ENCODE peak calls at places on chromosomes 4 and X, in nine cellular contexts. One of them, this sample, is unnamed.

GRCh38 chr4:144748814-144749555 is 103.0 kb downstream of the HHIP start:
- DNase-seq in mucosa of descending colon: no peak
- DNase-seq in NB4: no peak
- DNase-seq in cardiac fibroblast: peak; percentile 44
- DNase-seq in fibroblast of lung: no peak
- DNase-seq in astrocyte of the spinal cord: peak; percentile 19
- DNase-seq in bronchial epithelial cell: no peak
- DNase-seq in IMR-90: no peak
- DNase-seq in left lung: no peak
- DNase-seq in this sample: peak; percentile 12

GRCh38 chr4:8410641-8411271 is 29.8 kb downstream of the ACOX3 start:
- DNase-seq in mucosa of descending colon: peak; percentile 75
- DNase-seq in NB4: peak; percentile 70
- DNase-seq in cardiac fibroblast: peak; percentile 64
- DNase-seq in fibroblast of lung: peak; percentile 47
- DNase-seq in astrocyte of the spinal cord: peak; percentile 59
- DNase-seq in bronchial epithelial cell: peak; percentile 57
- DNase-seq in IMR-90: peak; percentile 59
- DNase-seq in left lung: no peak
- DNase-seq in this sample: no peak

GRCh38 chr4:174332741-174333493 is 49.2 kb downstream of the CEP44 start:
- DNase-seq in mucosa of descending colon: no peak
- DNase-seq in NB4: no peak
- DNase-seq in cardiac fibroblast: peak; percentile 50
- DNase-seq in fibroblast of lung: no peak
- DNase-seq in astrocyte of the spinal cord: no peak
- DNase-seq in bronchial epithelial cell: peak; percentile 61
- DNase-seq in IMR-90: no peak
- DNase-seq in left lung: no peak
- DNase-seq in this sample: no peak

GRCh38 chrX:13082286-13083065 is 38.1 kb upstream of the FAM9C start:
- DNase-seq in mucosa of descending colon: no peak
- DNase-seq in NB4: peak; percentile 24
- DNase-seq in cardiac fibroblast: no peak
- DNase-seq in fibroblast of lung: no peak
- DNase-seq in astrocyte of the spinal cord: no peak
- DNase-seq in bronchial epithelial cell: no peak
- DNase-seq in IMR-90: no peak
- DNase-seq in left lung: no peak
- DNase-seq in this sample: no peak

GRCh38 chrX:36867143-36867542 is 141.0 kb upstream of the FAM47C start:
- DNase-seq in mucosa of descending colon: no peak
- DNase-seq in NB4: peak; percentile 31
- DNase-seq in cardiac fibroblast: peak; percentile 29
- DNase-seq in fibroblast of lung: peak; percentile 34
- DNase-seq in astrocyte of the spinal cord: peak; percentile 20
- DNase-seq in bronchial epithelial cell: peak; percentile 22
- DNase-seq in IMR-90: peak; percentile 9
- DNase-seq in left lung: no peak
- DNase-seq in this sample: no peak

GRCh38 chr4:151771664-151772063 is 10.9 kb upstream of the GATB start:
- DNase-seq in mucosa of descending colon: no peak
- DNase-seq in NB4: no peak
- DNase-seq in cardiac fibroblast: peak; percentile 2
- DNase-seq in fibroblast of lung: no peak
- DNase-seq in astrocyte of the spinal cord: no peak
- DNase-seq in bronchial epithelial cell: no peak
- DNase-seq in IMR-90: no peak
- DNase-seq in left lung: no peak
- DNase-seq in this sample: no peak

GRCh38 chr4:68272860-68273259 is 27.4 kb upstream of the TMPRSS11B start:
- DNase-seq in mucosa of descending colon: no peak
- DNase-seq in NB4: no peak
- DNase-seq in cardiac fibroblast: peak; percentile 5
- DNase-seq in fibroblast of lung: no peak
- DNase-seq in astrocyte of the spinal cord: peak; percentile 18
- DNase-seq in bronchial epithelial cell: peak; percentile 49
- DNase-seq in IMR-90: no peak
- DNase-seq in left lung: no peak
- DNase-seq in this sample: no peak

GRCh38 chr4:173231916-173232315 is 63.3 kb downstream of the GALNT7 start:
- DNase-seq in mucosa of descending colon: no peak
- DNase-seq in NB4: peak; percentile 49
- DNase-seq in cardiac fibroblast: peak; percentile 53
- DNase-seq in fibroblast of lung: peak; percentile 40
- DNase-seq in astrocyte of the spinal cord: peak; percentile 35
- DNase-seq in bronchial epithelial cell: peak; percentile 46
- DNase-seq in IMR-90: peak; percentile 18
- DNase-seq in left lung: no peak
- DNase-seq in this sample: no peak

GRCh38 chrX:1325515-1326116 is 11.0 kb upstream of the IL3RA start:
- DNase-seq in mucosa of descending colon: no peak
- DNase-seq in NB4: peak; percentile 34
- DNase-seq in cardiac fibroblast: no peak
- DNase-seq in fibroblast of lung: no peak
- DNase-seq in astrocyte of the spinal cord: no peak
- DNase-seq in bronchial epithelial cell: no peak
- DNase-seq in IMR-90: no peak
- DNase-seq in left lung: no peak
- DNase-seq in this sample: no peak

GRCh38 chr4:41215969-41216293 is 1.6 kb upstream of the APBB2 start:
- DNase-seq in mucosa of descending colon: no peak
- DNase-seq in NB4: no peak
- DNase-seq in cardiac fibroblast: no peak
- DNase-seq in fibroblast of lung: no peak
- DNase-seq in astrocyte of the spinal cord: no peak
- DNase-seq in bronchial epithelial cell: no peak
- DNase-seq in IMR-90: no peak
- DNase-seq in left lung: no peak
- DNase-seq in this sample: no peak

GRCh38 chr4:99349338-99349737 is 3.2 kb downstream of the ADH1C start:
- DNase-seq in mucosa of descending colon: no peak
- DNase-seq in NB4: no peak
- DNase-seq in cardiac fibroblast: no peak
- DNase-seq in fibroblast of lung: no peak
- DNase-seq in astrocyte of the spinal cord: no peak
- DNase-seq in bronchial epithelial cell: no peak
- DNase-seq in IMR-90: no peak
- DNase-seq in left lung: no peak
- DNase-seq in this sample: no peak

GRCh38 chrX:107483976-107484726 is 34.7 kb downstream of the FRMPD3 start:
- DNase-seq in mucosa of descending colon: no peak
- DNase-seq in NB4: peak; percentile 15
- DNase-seq in cardiac fibroblast: no peak
- DNase-seq in fibroblast of lung: peak; percentile 15
- DNase-seq in astrocyte of the spinal cord: peak; percentile 15
- DNase-seq in bronchial epithelial cell: no peak
- DNase-seq in IMR-90: no peak
- DNase-seq in left lung: no peak
- DNase-seq in this sample: no peak

GRCh38 chr4:8656711-8657380 is 64.3 kb downstream of the CPZ start:
- DNase-seq in mucosa of descending colon: no peak
- DNase-seq in NB4: no peak
- DNase-seq in cardiac fibroblast: no peak
- DNase-seq in fibroblast of lung: no peak
- DNase-seq in astrocyte of the spinal cord: no peak
- DNase-seq in bronchial epithelial cell: no peak
- DNase-seq in IMR-90: no peak
- DNase-seq in left lung: no peak
- DNase-seq in this sample: no peak

GRCh38 chr4:173018446-173018845 is 150.2 kb upstream of the GALNT7 start:
- DNase-seq in mucosa of descending colon: no peak
- DNase-seq in NB4: no peak
- DNase-seq in cardiac fibroblast: no peak
- DNase-seq in fibroblast of lung: no peak
- DNase-seq in astrocyte of the spinal cord: no peak
- DNase-seq in bronchial epithelial cell: no peak
- DNase-seq in IMR-90: no peak
- DNase-seq in left lung: no peak
- DNase-seq in this sample: no peak

GRCh38 chr4:47674173-47674572 is 163.7 kb downstream of the CORIN start:
- DNase-seq in mucosa of descending colon: no peak
- DNase-seq in NB4: no peak
- DNase-seq in cardiac fibroblast: no peak
- DNase-seq in fibroblast of lung: no peak
- DNase-seq in astrocyte of the spinal cord: no peak
- DNase-seq in bronchial epithelial cell: peak; percentile 72
- DNase-seq in IMR-90: no peak
- DNase-seq in left lung: no peak
- DNase-seq in this sample: no peak

GRCh38 chr4:120815361-120815760 is 107.2 kb downstream of the PRDM5 start:
- DNase-seq in mucosa of descending colon: no peak
- DNase-seq in NB4: no peak
- DNase-seq in cardiac fibroblast: no peak
- DNase-seq in fibroblast of lung: no peak
- DNase-seq in astrocyte of the spinal cord: no peak
- DNase-seq in bronchial epithelial cell: no peak
- DNase-seq in IMR-90: no peak
- DNase-seq in left lung: no peak
- DNase-seq in this sample: no peak

GRCh38 chr4:120808475-120809141 is 113.9 kb downstream of the PRDM5 start:
- DNase-seq in mucosa of descending colon: no peak
- DNase-seq in NB4: no peak
- DNase-seq in cardiac fibroblast: no peak
- DNase-seq in fibroblast of lung: no peak
- DNase-seq in astrocyte of the spinal cord: no peak
- DNase-seq in bronchial epithelial cell: no peak
- DNase-seq in IMR-90: no peak
- DNase-seq in left lung: no peak
- DNase-seq in this sample: no peak

GRCh38 chr4:120812216-120812615 is 110.3 kb downstream of the PRDM5 start:
- DNase-seq in mucosa of descending colon: no peak
- DNase-seq in NB4: no peak
- DNase-seq in cardiac fibroblast: no peak
- DNase-seq in fibroblast of lung: no peak
- DNase-seq in astrocyte of the spinal cord: no peak
- DNase-seq in bronchial epithelial cell: no peak
- DNase-seq in IMR-90: no peak
- DNase-seq in left lung: no peak
- DNase-seq in this sample: no peak

DNA sequence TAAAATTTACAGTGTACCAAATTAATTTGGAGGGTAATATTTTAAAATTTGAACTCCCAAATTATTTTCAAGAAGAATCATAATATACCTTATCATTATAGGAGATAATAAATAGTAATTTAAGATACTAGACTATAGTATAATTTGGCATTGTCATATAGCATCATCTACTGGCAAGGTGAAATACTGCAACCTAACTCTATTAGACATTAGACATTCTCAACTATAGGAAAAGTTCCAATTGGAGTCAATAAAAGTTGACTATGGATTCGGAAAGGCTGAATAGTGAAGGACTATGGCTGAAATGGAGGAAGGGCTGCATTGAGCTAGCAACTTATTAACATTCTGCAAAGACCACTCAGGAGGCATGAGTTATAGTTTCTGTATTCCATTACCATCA is 113.0 kb downstream of the PRDM5 start:
- DNase-seq in mucosa of descending colon: no peak
- DNase-seq in NB4: no peak
- DNase-seq in cardiac fibroblast: peak; percentile 19
- DNase-seq in fibroblast of lung: peak; percentile 4
- DNase-seq in astrocyte of the spinal cord: no peak
- DNase-seq in bronchial epithelial cell: no peak
- DNase-seq in IMR-90: no peak
- DNase-seq in left lung: no peak
- DNase-seq in this sample: no peak
- TF ChIP-seq CTCF in mucosa of descending colon: no peak
- TF ChIP-seq CTCF in NB4: peak; percentile 1
- TF ChIP-seq CTCF in cardiac fibroblast: peak; percentile 52
- TF ChIP-seq CTCF in fibroblast of lung: no peak
- TF ChIP-seq CTCF in astrocyte of the spinal cord: peak; percentile 24
- TF ChIP-seq CTCF in bronchial epithelial cell: peak; percentile 4
- TF ChIP-seq CTCF in IMR-90: peak; percentile 42
- TF ChIP-seq CTCF in left lung: no peak
- TF ChIP-seq CTCF in this sample: peak; percentile 22

DNA sequence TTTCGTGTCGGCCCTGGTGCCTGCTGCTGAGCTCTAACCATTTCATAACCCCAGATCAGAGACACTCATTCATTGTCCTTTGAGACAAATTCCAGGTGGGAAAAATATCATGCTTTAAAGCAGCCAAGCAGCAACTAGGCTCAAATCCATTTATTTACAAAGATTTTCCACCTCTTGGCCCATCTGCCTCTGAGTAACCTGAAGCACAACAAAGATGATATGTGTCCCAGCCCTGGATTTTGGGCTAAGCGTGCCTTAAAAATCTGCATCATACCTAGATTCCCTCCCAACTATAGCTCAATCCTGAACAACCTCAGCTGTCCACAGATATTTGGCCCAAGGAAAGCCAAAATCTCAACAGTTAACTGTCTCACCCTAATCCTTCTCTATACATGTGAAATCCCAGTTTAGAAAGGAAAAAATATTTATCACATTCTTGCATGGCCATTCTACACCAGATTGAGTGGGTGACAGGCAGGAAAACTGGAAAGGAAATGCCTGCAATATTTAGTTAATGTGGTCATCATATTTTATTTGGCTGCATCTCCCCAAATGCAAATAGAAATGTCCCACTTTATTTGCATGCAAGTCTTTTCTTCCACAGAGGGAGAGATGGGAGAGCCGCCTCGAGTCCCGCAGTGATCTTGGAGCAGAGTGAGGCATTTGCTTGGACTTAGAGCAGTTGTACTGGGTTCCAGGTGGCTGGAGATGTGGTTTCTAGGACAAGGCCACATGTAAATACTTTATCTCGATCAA is 146.4 kb upstream of the EOLA2 start:
- DNase-seq in mucosa of descending colon: no peak
- DNase-seq in NB4: no peak
- DNase-seq in cardiac fibroblast: peak; percentile 81
- DNase-seq in fibroblast of lung: peak; percentile 49
- DNase-seq in astrocyte of the spinal cord: peak; percentile 66
- DNase-seq in bronchial epithelial cell: peak; percentile 50
- DNase-seq in IMR-90: peak; percentile 77
- DNase-seq in left lung: no peak
- DNase-seq in this sample: peak; percentile 16
- H3K4me3 ChIP-seq in mucosa of descending colon: no peak overlapping the region
- H3K4me3 ChIP-seq in NB4: no peak overlapping the region
- H3K4me3 ChIP-seq in cardiac fibroblast: no peak overlapping the region
- H3K4me3 ChIP-seq in fibroblast of lung: no peak overlapping the region
- H3K4me3 ChIP-seq in astrocyte of the spinal cord: no peak overlapping the region
- H3K4me3 ChIP-seq in bronchial epithelial cell: no peak overlapping the region
- H3K4me3 ChIP-seq in IMR-90: no peak overlapping the region
- H3K4me3 ChIP-seq in left lung: no peak overlapping the region
- H3K4me3 ChIP-seq in this sample: no peak overlapping the region

GRCh38 chr4:28462766-28463165 is 1602.1 kb downstream of the STIM2 start:
- DNase-seq in mucosa of descending colon: no peak
- DNase-seq in NB4: no peak
- DNase-seq in cardiac fibroblast: peak; percentile 27
- DNase-seq in fibroblast of lung: no peak
- DNase-seq in astrocyte of the spinal cord: no peak
- DNase-seq in bronchial epithelial cell: no peak
- DNase-seq in IMR-90: peak; percentile 4
- DNase-seq in left lung: no peak
- DNase-seq in this sample: no peak
- TF ChIP-seq CTCF in mucosa of descending colon: no peak
- TF ChIP-seq CTCF in NB4: no peak
- TF ChIP-seq CTCF in cardiac fibroblast: no peak
- TF ChIP-seq CTCF in fibroblast of lung: no peak
- TF ChIP-seq CTCF in astrocyte of the spinal cord: no peak
- TF ChIP-seq CTCF in bronchial epithelial cell: no peak
- TF ChIP-seq CTCF in IMR-90: no peak
- TF ChIP-seq CTCF in left lung: no peak
- TF ChIP-seq CTCF in this sample: no peak

GRCh38 chr4:110515676-110516075 is 39.7 kb downstream of the ENPEP start:
- DNase-seq in mucosa of descending colon: no peak
- DNase-seq in NB4: peak; percentile 4
- DNase-seq in cardiac fibroblast: peak; percentile 14
- DNase-seq in fibroblast of lung: no peak
- DNase-seq in astrocyte of the spinal cord: peak; percentile 29
- DNase-seq in bronchial epithelial cell: no peak
- DNase-seq in IMR-90: no peak
- DNase-seq in left lung: no peak
- DNase-seq in this sample: no peak
- H3K4me3 ChIP-seq in mucosa of descending colon: no peak overlapping the region
- H3K4me3 ChIP-seq in NB4: peak overlapping the region; percentile 51
- H3K4me3 ChIP-seq in cardiac fibroblast: no peak overlapping the region
- H3K4me3 ChIP-seq in fibroblast of lung: peak overlapping the region; percentile 70
- H3K4me3 ChIP-seq in astrocyte of the spinal cord: no peak overlapping the region
- H3K4me3 ChIP-seq in bronchial epithelial cell: no peak overlapping the region
- H3K4me3 ChIP-seq in IMR-90: no peak overlapping the region
- H3K4me3 ChIP-seq in left lung: peak overlapping the region; percentile 37
- H3K4me3 ChIP-seq in this sample: no peak overlapping the region